ENCODE peak calls at places on chromosome 11, in eight cellular contexts. One of them, this sample, is unnamed.

GRCh38 chr11:35031869-35032268 is 107.1 kb upstream of the CD44 start:
- DNase-seq in bronchial epithelial cell: peak
- DNase-seq in IMR-90: peak
- DNase-seq in GM20000: no peak
- DNase-seq in HFF-Myc: no peak
- DNase-seq in type B pancreatic cell: no peak
- DNase-seq in HFFc6: peak
- DNase-seq in body of pancreas: no peak
- DNase-seq in this sample: no peak

GRCh38 chr11:65432686-65433582 is 10.3 kb downstream of the NEAT1 start:
- DNase-seq in bronchial epithelial cell: peak
- DNase-seq in IMR-90: peak
- DNase-seq in GM20000: no peak
- DNase-seq in HFF-Myc: no peak
- DNase-seq in type B pancreatic cell: no peak
- DNase-seq in HFFc6: no peak
- DNase-seq in body of pancreas: no peak
- DNase-seq in this sample: no peak

GRCh38 chr11:128346808-128347207 is 240.6 kb downstream of the ETS1 start:
- DNase-seq in bronchial epithelial cell: peak
- DNase-seq in IMR-90: peak
- DNase-seq in GM20000: no peak
- DNase-seq in HFF-Myc: no peak
- DNase-seq in type B pancreatic cell: no peak
- DNase-seq in HFFc6: no peak
- DNase-seq in body of pancreas: no peak
- DNase-seq in this sample: no peak

GRCh38 chr11:71188886-71189767 is 63.2 kb downstream of the SHANK2 start:
- DNase-seq in bronchial epithelial cell: no peak
- DNase-seq in IMR-90: no peak
- DNase-seq in GM20000: no peak
- DNase-seq in HFF-Myc: no peak
- DNase-seq in type B pancreatic cell: no peak
- DNase-seq in HFFc6: no peak
- DNase-seq in body of pancreas: no peak
- DNase-seq in this sample: no peak

GRCh38 chr11:61007971-61008896 is 36.8 kb downstream of the CD6 start:
- DNase-seq in bronchial epithelial cell: no peak
- DNase-seq in IMR-90: no peak
- DNase-seq in GM20000: peak
- DNase-seq in HFF-Myc: no peak
- DNase-seq in type B pancreatic cell: no peak
- DNase-seq in HFFc6: no peak
- DNase-seq in body of pancreas: peak
- DNase-seq in this sample: no peak

GRCh38 chr11:67644042-67644441 is 4.5 kb upstream of the TBX10 start:
- DNase-seq in bronchial epithelial cell: peak
- DNase-seq in IMR-90: no peak
- DNase-seq in GM20000: peak
- DNase-seq in HFF-Myc: no peak
- DNase-seq in type B pancreatic cell: no peak
- DNase-seq in HFFc6: no peak
- DNase-seq in body of pancreas: no peak
- DNase-seq in this sample: no peak

GRCh38 chr11:34631297-34631696 is 10.4 kb downstream of the EHF start:
- DNase-seq in bronchial epithelial cell: no peak
- DNase-seq in IMR-90: no peak
- DNase-seq in GM20000: no peak
- DNase-seq in HFF-Myc: no peak
- DNase-seq in type B pancreatic cell: no peak
- DNase-seq in HFFc6: no peak
- DNase-seq in body of pancreas: no peak
- DNase-seq in this sample: no peak

GRCh38 chr11:120564573-120565301 is 53.2 kb downstream of the GRIK4 start:
- DNase-seq in bronchial epithelial cell: peak
- DNase-seq in IMR-90: peak
- DNase-seq in GM20000: peak
- DNase-seq in HFF-Myc: no peak
- DNase-seq in type B pancreatic cell: no peak
- DNase-seq in HFFc6: peak
- DNase-seq in body of pancreas: peak
- DNase-seq in this sample: peak

GRCh38 chr11:110091995-110092576 is 1.1 kb upstream of the ZC3H12C start:
- DNase-seq in bronchial epithelial cell: peak
- DNase-seq in IMR-90: no peak
- DNase-seq in GM20000: no peak
- DNase-seq in HFF-Myc: no peak
- DNase-seq in type B pancreatic cell: no peak
- DNase-seq in HFFc6: no peak
- DNase-seq in body of pancreas: no peak
- DNase-seq in this sample: no peak

GRCh38 chr11:34745209-34745608 is 124.3 kb downstream of the EHF start:
- DNase-seq in bronchial epithelial cell: no peak
- DNase-seq in IMR-90: no peak
- DNase-seq in GM20000: no peak
- DNase-seq in HFF-Myc: no peak
- DNase-seq in type B pancreatic cell: no peak
- DNase-seq in HFFc6: no peak
- DNase-seq in body of pancreas: no peak
- DNase-seq in this sample: no peak

GRCh38 chr11:102383839-102384238 is 36.8 kb downstream of the BIRC2 start:
- DNase-seq in bronchial epithelial cell: no peak
- DNase-seq in IMR-90: no peak
- DNase-seq in GM20000: no peak
- DNase-seq in HFF-Myc: no peak
- DNase-seq in type B pancreatic cell: no peak
- DNase-seq in HFFc6: no peak
- DNase-seq in body of pancreas: no peak
- DNase-seq in this sample: no peak

GRCh38 chr11:22115470-22116037 is 77.3 kb upstream of the ANO5 start:
- DNase-seq in bronchial epithelial cell: no peak
- DNase-seq in IMR-90: no peak
- DNase-seq in GM20000: no peak
- DNase-seq in HFF-Myc: no peak
- DNase-seq in type B pancreatic cell: no peak
- DNase-seq in HFFc6: no peak
- DNase-seq in body of pancreas: no peak
- DNase-seq in this sample: no peak

GRCh38 chr11:59706518-59707285 is 6.9 kb downstream of the OR10V1 start:
- DNase-seq in bronchial epithelial cell: peak
- DNase-seq in IMR-90: peak
- DNase-seq in GM20000: no peak
- DNase-seq in HFF-Myc: peak
- DNase-seq in type B pancreatic cell: no peak
- DNase-seq in HFFc6: peak
- DNase-seq in body of pancreas: peak
- DNase-seq in this sample: no peak

GRCh38 chr11:36296925-36297604 is 977 bp downstream of the PRR5L start:
- DNase-seq in bronchial epithelial cell: peak
- DNase-seq in IMR-90: peak
- DNase-seq in GM20000: no peak
- DNase-seq in HFF-Myc: no peak
- DNase-seq in type B pancreatic cell: no peak
- DNase-seq in HFFc6: peak
- DNase-seq in body of pancreas: peak
- DNase-seq in this sample: no peak

GRCh38 chr11:85941380-85941973 is 86.3 kb downstream of the CCDC83 start:
- DNase-seq in bronchial epithelial cell: peak
- DNase-seq in IMR-90: peak
- DNase-seq in GM20000: peak
- DNase-seq in HFF-Myc: no peak
- DNase-seq in type B pancreatic cell: no peak
- DNase-seq in HFFc6: peak
- DNase-seq in body of pancreas: peak
- DNase-seq in this sample: peak

GRCh38 chr11:120186799-120187591 is 23.8 kb upstream of the OAF start:
- DNase-seq in bronchial epithelial cell: peak
- DNase-seq in IMR-90: peak
- DNase-seq in GM20000: peak
- DNase-seq in HFF-Myc: no peak
- DNase-seq in type B pancreatic cell: no peak
- DNase-seq in HFFc6: peak
- DNase-seq in body of pancreas: peak
- DNase-seq in this sample: peak

DNA sequence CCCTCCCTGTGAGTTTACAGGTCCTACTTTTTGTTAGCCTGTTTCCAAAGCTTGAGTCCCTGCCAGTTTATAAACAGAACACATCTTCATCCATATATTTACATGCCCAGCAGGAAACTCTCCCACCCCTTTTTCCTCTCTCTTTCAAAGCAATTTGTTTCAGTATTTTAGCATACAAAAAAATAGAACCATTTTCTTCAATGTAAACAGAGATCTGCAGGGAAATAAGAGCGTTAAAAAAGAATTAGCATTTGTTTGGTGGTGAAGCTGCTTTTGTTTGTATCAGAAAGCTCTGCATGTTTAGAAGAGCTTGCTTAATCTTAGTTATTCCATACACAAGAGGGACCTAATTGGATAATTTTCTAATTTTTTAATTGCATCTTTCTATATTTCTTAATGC is 243.7 kb downstream of the NELL1 start:
- DNase-seq in bronchial epithelial cell: no peak
- DNase-seq in IMR-90: no peak
- DNase-seq in GM20000: no peak
- DNase-seq in HFF-Myc: no peak
- DNase-seq in type B pancreatic cell: no peak
- DNase-seq in HFFc6: no peak
- DNase-seq in body of pancreas: no peak
- DNase-seq in this sample: no peak
- TF ChIP-seq CTCF in bronchial epithelial cell: no peak
- TF ChIP-seq CTCF in IMR-90: no peak
- TF ChIP-seq CTCF in GM20000: no peak
- TF ChIP-seq CTCF in HFF-Myc: no peak
- TF ChIP-seq CTCF in type B pancreatic cell: no peak
- TF ChIP-seq CTCF in HFFc6: no peak
- TF ChIP-seq CTCF in body of pancreas: no peak
- TF ChIP-seq CTCF in this sample: no peak

GRCh38 chr11:117479372-117479771 is 151.7 kb downstream of the CEP164 start:
- DNase-seq in bronchial epithelial cell: no peak
- DNase-seq in IMR-90: no peak
- DNase-seq in GM20000: peak
- DNase-seq in HFF-Myc: no peak
- DNase-seq in type B pancreatic cell: no peak
- DNase-seq in HFFc6: no peak
- DNase-seq in body of pancreas: peak
- DNase-seq in this sample: peak
- TF ChIP-seq CTCF in bronchial epithelial cell: no peak
- TF ChIP-seq CTCF in IMR-90: no peak
- TF ChIP-seq CTCF in GM20000: peak
- TF ChIP-seq CTCF in HFF-Myc: no peak
- TF ChIP-seq CTCF in type B pancreatic cell: peak
- TF ChIP-seq CTCF in HFFc6: peak
- TF ChIP-seq CTCF in body of pancreas: no peak
- TF ChIP-seq CTCF in this sample: peak

DNA sequence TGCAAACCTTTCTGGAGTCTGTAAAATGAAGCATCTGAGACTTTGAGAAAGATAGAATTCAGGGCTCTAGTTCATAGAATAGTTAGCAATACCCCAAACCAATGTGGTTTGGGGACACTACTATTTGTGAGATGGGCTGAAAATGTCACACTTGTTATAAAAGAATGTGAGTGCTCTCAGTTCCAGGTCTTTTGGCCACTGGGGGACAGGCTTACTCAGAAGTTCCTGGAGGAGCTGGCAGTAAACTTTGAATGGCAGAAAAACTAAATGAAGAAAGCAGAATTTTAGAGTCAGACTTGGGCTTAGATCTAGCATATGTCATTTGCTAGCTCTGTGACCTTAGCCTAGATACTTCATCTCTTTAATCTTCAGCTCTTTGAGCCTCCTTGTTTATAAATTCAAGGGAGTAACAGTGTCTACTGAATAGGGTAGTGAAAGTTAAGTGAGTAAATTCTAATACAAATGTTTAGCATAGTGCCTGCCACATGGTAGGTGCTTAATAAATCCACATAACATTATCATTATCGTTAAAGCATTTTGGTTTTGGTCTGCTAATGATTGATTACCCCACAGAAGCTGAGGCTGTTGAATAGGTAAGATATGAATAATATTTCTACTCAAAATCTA is 3.7 kb downstream of the LYVE1 start:
- DNase-seq in bronchial epithelial cell: no peak
- DNase-seq in IMR-90: no peak
- DNase-seq in GM20000: no peak
- DNase-seq in HFF-Myc: no peak
- DNase-seq in type B pancreatic cell: no peak
- DNase-seq in HFFc6: no peak
- DNase-seq in body of pancreas: no peak
- DNase-seq in this sample: no peak
- TF ChIP-seq CTCF in bronchial epithelial cell: peak
- TF ChIP-seq CTCF in IMR-90: peak
- TF ChIP-seq CTCF in GM20000: no peak
- TF ChIP-seq CTCF in HFF-Myc: peak
- TF ChIP-seq CTCF in type B pancreatic cell: peak
- TF ChIP-seq CTCF in HFFc6: peak
- TF ChIP-seq CTCF in body of pancreas: no peak
- TF ChIP-seq CTCF in this sample: peak

GRCh38 chr11:32333335-32333991 is 101.9 kb downstream of the WT1 start:
- DNase-seq in bronchial epithelial cell: peak
- DNase-seq in IMR-90: peak
- DNase-seq in GM20000: peak
- DNase-seq in HFF-Myc: peak
- DNase-seq in type B pancreatic cell: no peak
- DNase-seq in HFFc6: no peak
- DNase-seq in body of pancreas: peak
- DNase-seq in this sample: peak

GRCh38 chr11:32331792-32332191 is 103.5 kb downstream of the WT1 start:
- DNase-seq in bronchial epithelial cell: no peak
- DNase-seq in IMR-90: no peak
- DNase-seq in GM20000: no peak
- DNase-seq in HFF-Myc: no peak
- DNase-seq in type B pancreatic cell: no peak
- DNase-seq in HFFc6: no peak
- DNase-seq in body of pancreas: no peak
- DNase-seq in this sample: peak

GRCh38 chr11:32331098-32331497 is 104.2 kb downstream of the WT1 start:
- DNase-seq in bronchial epithelial cell: no peak
- DNase-seq in IMR-90: no peak
- DNase-seq in GM20000: no peak
- DNase-seq in HFF-Myc: no peak
- DNase-seq in type B pancreatic cell: no peak
- DNase-seq in HFFc6: no peak
- DNase-seq in body of pancreas: no peak
- DNase-seq in this sample: no peak

GRCh38 chr11:32332990-32333334 is 102.4 kb downstream of the WT1 start:
- DNase-seq in bronchial epithelial cell: no peak
- DNase-seq in IMR-90: no peak
- DNase-seq in GM20000: no peak
- DNase-seq in HFF-Myc: no peak
- DNase-seq in type B pancreatic cell: no peak
- DNase-seq in HFFc6: no peak
- DNase-seq in body of pancreas: no peak
- DNase-seq in this sample: no peak

DNA sequence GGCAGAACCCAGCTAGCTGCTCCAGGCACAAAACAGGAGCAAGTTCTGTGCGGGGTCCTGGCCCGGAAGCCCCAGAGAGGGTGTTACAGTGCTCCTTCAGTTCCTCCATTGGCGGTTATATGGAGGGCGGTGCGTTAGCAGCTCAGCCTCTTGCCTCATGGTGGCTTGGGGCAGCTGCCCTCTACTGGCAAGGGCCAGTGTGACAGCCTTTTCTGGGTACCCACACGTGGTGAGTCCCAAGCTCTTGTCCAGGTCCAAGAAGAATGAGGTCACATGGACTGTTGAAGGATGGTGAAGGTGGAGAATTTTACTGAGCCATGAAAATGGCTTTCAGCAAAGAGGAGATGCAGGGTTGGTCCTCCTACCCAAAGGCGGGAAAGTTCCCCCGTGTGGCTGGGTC is 100.5 kb downstream of the WT1 start:
- DNase-seq in bronchial epithelial cell: no peak
- DNase-seq in IMR-90: no peak
- DNase-seq in GM20000: no peak
- DNase-seq in HFF-Myc: no peak
- DNase-seq in type B pancreatic cell: no peak
- DNase-seq in HFFc6: no peak
- DNase-seq in body of pancreas: no peak
- DNase-seq in this sample: peak
- TF ChIP-seq CTCF in bronchial epithelial cell: peak
- TF ChIP-seq CTCF in IMR-90: peak
- TF ChIP-seq CTCF in GM20000: peak
- TF ChIP-seq CTCF in HFF-Myc: peak
- TF ChIP-seq CTCF in type B pancreatic cell: peak
- TF ChIP-seq CTCF in HFFc6: peak
- TF ChIP-seq CTCF in body of pancreas: no peak
- TF ChIP-seq CTCF in this sample: no peak